ENCODE peak calls at places on chromosomes 6 and 20, in four cellular contexts. One of them, this sample, is unnamed.
A peak's percentile ranks its signal among the peaks of the same experiment; 100 is the strongest.

GRCh38 chr6:81126150-81126549 is 626.3 kb downstream of the TENT5A start:
- DNase-seq in cardiac muscle cell: no peak
- DNase-seq in transverse colon: no peak
- DNase-seq in osteocyte: no peak
- DNase-seq in this sample: no peak

GRCh38 chr20:41108531-41108930 is 28.8 kb upstream of the PLCG1 start:
- DNase-seq in cardiac muscle cell: no peak
- DNase-seq in osteocyte: no peak
- DNase-seq in transverse colon: no peak
- DNase-seq in this sample: no peak

GRCh38 chr6:63305278-63305677 is 14.5 kb downstream of the LGSN start:
- DNase-seq in osteocyte: no peak
- DNase-seq in transverse colon: peak; percentile 49
- DNase-seq in cardiac muscle cell: no peak
- DNase-seq in this sample: no peak

GRCh38 chr20:43404880-43405279 is 52.8 kb upstream of the SRSF6 start:
- DNase-seq in osteocyte: peak; percentile 25
- DNase-seq in transverse colon: no peak
- DNase-seq in cardiac muscle cell: peak; percentile 27
- DNase-seq in this sample: no peak

GRCh38 chr6:41577865-41578713 is 31.9 kb downstream of the FOXP4 start:
- DNase-seq in cardiac muscle cell: peak; percentile 48
- DNase-seq in osteocyte: no peak
- DNase-seq in transverse colon: no peak
- DNase-seq in this sample: no peak

GRCh38 chr6:109330263-109330662 is 52.0 kb downstream of the CD164 start:
- DNase-seq in transverse colon: no peak
- DNase-seq in osteocyte: no peak
- DNase-seq in cardiac muscle cell: no peak
- DNase-seq in this sample: no peak

GRCh38 chr6:53926505-53926904 is 131.7 kb downstream of the LRRC1 start:
- DNase-seq in cardiac muscle cell: peak; percentile 27
- DNase-seq in osteocyte: no peak
- DNase-seq in transverse colon: no peak
- DNase-seq in this sample: no peak

GRCh38 chr6:64459411-64459810 is 823.8 kb downstream of the PHF3 start:
- DNase-seq in transverse colon: no peak
- DNase-seq in osteocyte: no peak
- DNase-seq in cardiac muscle cell: peak; percentile 12
- DNase-seq in this sample: no peak

GRCh38 chr6:53604623-53605190 is 59.8 kb upstream of the GCLC start:
- DNase-seq in osteocyte: no peak
- DNase-seq in transverse colon: no peak
- DNase-seq in cardiac muscle cell: no peak
- DNase-seq in this sample: no peak

GRCh38 chr20:56348306-56348695 is 10.5 kb upstream of the FAM210B start:
- DNase-seq in transverse colon: no peak
- DNase-seq in cardiac muscle cell: peak; percentile 48
- DNase-seq in osteocyte: no peak
- DNase-seq in this sample: no peak

This sample was measured in amniotic stem cell.